ENCODE peak calls at places on chromosomes 1 and 21, in six cellular contexts. One of them, this sample, is unnamed.

GRCh38 chr1:52706136-52706670 is 8.1 kb upstream of the COA7 start:
- DNase-seq in GM13976: no peak
- DNase-seq in IMR-90: no peak
- DNase-seq in testis: no peak
- DNase-seq in OCI-LY7: no peak
- DNase-seq in RWPE1: no peak
- DNase-seq in this sample: no peak

GRCh38 chr1:30663596-30664091 is 59.7 kb downstream of the MATN1 start:
- DNase-seq in OCI-LY7: no peak
- DNase-seq in RWPE1: no peak
- DNase-seq in testis: no peak
- DNase-seq in IMR-90: no peak
- DNase-seq in GM13976: no peak
- DNase-seq in this sample: no peak

GRCh38 chr1:94418664-94419655 is 771 bp downstream of the ABCD3 start:
- DNase-seq in testis: peak; percentile 68
- DNase-seq in GM13976: peak; percentile 8
- DNase-seq in RWPE1: peak; percentile 22
- DNase-seq in IMR-90: peak; percentile 24
- DNase-seq in OCI-LY7: peak; percentile 7
- DNase-seq in this sample: peak; percentile 88

GRCh38 chr1:244865028-244865371 is 657 bp upstream of the HNRNPU start:
- DNase-seq in RWPE1: no peak
- DNase-seq in IMR-90: no peak
- DNase-seq in testis: peak; percentile 49
- DNase-seq in GM13976: no peak
- DNase-seq in OCI-LY7: no peak
- DNase-seq in this sample: no peak

GRCh38 chr1:80054129-80054528 is 1047.6 kb upstream of the ADGRL4 start:
- DNase-seq in RWPE1: peak; percentile 79
- DNase-seq in GM13976: no peak
- DNase-seq in testis: peak; percentile 15
- DNase-seq in IMR-90: peak; percentile 86
- DNase-seq in OCI-LY7: no peak
- DNase-seq in this sample: no peak

GRCh38 chr1:29120955-29121485 is 2.7 kb downstream of the TMEM200B start:
- DNase-seq in testis: peak; percentile 65
- DNase-seq in GM13976: peak; percentile 84
- DNase-seq in RWPE1: no peak
- DNase-seq in IMR-90: peak; percentile 16
- DNase-seq in OCI-LY7: peak; percentile 76
- DNase-seq in this sample: no peak

GRCh38 chr21:33971492-33972013 is 55.9 kb upstream of the ATP5PO start:
- DNase-seq in OCI-LY7: no peak
- DNase-seq in RWPE1: peak; percentile 63
- DNase-seq in IMR-90: peak; percentile 22
- DNase-seq in GM13976: no peak
- DNase-seq in testis: no peak
- DNase-seq in this sample: peak; percentile 40

GRCh38 chr1:98920441-98921110 is 84.1 kb downstream of the PLPPR5 start:
- DNase-seq in IMR-90: peak; percentile 77
- DNase-seq in OCI-LY7: no peak
- DNase-seq in GM13976: no peak
- DNase-seq in RWPE1: peak; percentile 45
- DNase-seq in testis: no peak
- DNase-seq in this sample: no peak

GRCh38 chr1:155016231-155016831 is 13.7 kb downstream of the ZBTB7B start:
- DNase-seq in GM13976: no peak
- DNase-seq in testis: no peak
- DNase-seq in OCI-LY7: peak; percentile 80
- DNase-seq in IMR-90: no peak
- DNase-seq in RWPE1: no peak
- DNase-seq in this sample: no peak

GRCh38 chr1:198929961-198930599 is 291.2 kb downstream of the PTPRC start:
- DNase-seq in GM13976: no peak
- DNase-seq in testis: peak; percentile 16
- DNase-seq in RWPE1: no peak
- DNase-seq in IMR-90: peak; percentile 31
- DNase-seq in OCI-LY7: peak; percentile 72
- DNase-seq in this sample: no peak

GRCh38 chr1:41508290-41508689 is 23.8 kb upstream of the EDN2 start:
- DNase-seq in IMR-90: no peak
- DNase-seq in GM13976: no peak
- DNase-seq in testis: no peak
- DNase-seq in OCI-LY7: no peak
- DNase-seq in RWPE1: no peak
- DNase-seq in this sample: no peak

GRCh38 chr1:42680921-42681683 is 1.1 kb upstream of the YBX1 start:
- DNase-seq in IMR-90: no peak
- DNase-seq in OCI-LY7: peak; percentile 59
- DNase-seq in GM13976: peak; percentile 36
- DNase-seq in RWPE1: no peak
- DNase-seq in testis: peak; percentile 18
- DNase-seq in this sample: no peak

GRCh38 chr21:43734131-43734634 is 15.3 kb downstream of the PDXK start:
- DNase-seq in RWPE1: no peak
- DNase-seq in GM13976: no peak
- DNase-seq in IMR-90: no peak
- DNase-seq in OCI-LY7: no peak
- DNase-seq in testis: no peak
- DNase-seq in this sample: no peak

GRCh38 chr1:206133751-206134371 is 16.7 kb upstream of the AVPR1B start:
- DNase-seq in testis: no peak
- DNase-seq in OCI-LY7: no peak
- DNase-seq in GM13976: no peak
- DNase-seq in RWPE1: no peak
- DNase-seq in IMR-90: no peak
- DNase-seq in this sample: no peak

GRCh38 chr1:226672217-226672838 is 66.8 kb downstream of the ITPKB start:
- DNase-seq in OCI-LY7: no peak
- DNase-seq in testis: peak; percentile 36
- DNase-seq in GM13976: no peak
- DNase-seq in IMR-90: no peak
- DNase-seq in RWPE1: no peak
- DNase-seq in this sample: no peak

GRCh38 chr1:157034137-157034800 is 11.3 kb downstream of the ARHGEF11 start:
- DNase-seq in RWPE1: no peak
- DNase-seq in IMR-90: peak; percentile 22
- DNase-seq in OCI-LY7: no peak
- DNase-seq in testis: no peak
- DNase-seq in GM13976: no peak
- DNase-seq in this sample: no peak

GRCh38 chr1:153549741-153550397 is 811 bp upstream of the S100A3 start:
- DNase-seq in testis: no peak
- DNase-seq in IMR-90: no peak
- DNase-seq in OCI-LY7: no peak
- DNase-seq in GM13976: no peak
- DNase-seq in RWPE1: no peak
- DNase-seq in this sample: no peak

GRCh38 chr1:66695121-66695520 is 57.1 kb upstream of the DYNLT5 start:
- DNase-seq in GM13976: no peak
- DNase-seq in testis: no peak
- DNase-seq in IMR-90: no peak
- DNase-seq in RWPE1: no peak
- DNase-seq in OCI-LY7: no peak
- DNase-seq in this sample: no peak

GRCh38 chr1:118338991-118339390 is 154.0 kb upstream of the SPAG17 start:
- DNase-seq in IMR-90: no peak
- DNase-seq in RWPE1: no peak
- DNase-seq in OCI-LY7: no peak
- DNase-seq in GM13976: no peak
- DNase-seq in testis: no peak
- DNase-seq in this sample: no peak

GRCh38 chr1:113456967-113457366 is 66.7 kb downstream of the MAGI3 start:
- DNase-seq in IMR-90: peak; percentile 98
- DNase-seq in OCI-LY7: no peak
- DNase-seq in RWPE1: peak; percentile 91
- DNase-seq in GM13976: no peak
- DNase-seq in testis: no peak
- DNase-seq in this sample: no peak

GRCh38 chr21:44370027-44370735 is 16.8 kb downstream of the TRPM2 start:
- DNase-seq in RWPE1: peak; percentile 73
- DNase-seq in GM13976: peak; percentile 44
- DNase-seq in testis: peak; percentile 73
- DNase-seq in OCI-LY7: no peak
- DNase-seq in IMR-90: peak; percentile 7
- DNase-seq in this sample: no peak

GRCh38 chr1:47838562-47839459 is 158.4 kb downstream of the TRABD2B start:
- DNase-seq in RWPE1: no peak
- DNase-seq in testis: no peak
- DNase-seq in GM13976: no peak
- DNase-seq in OCI-LY7: no peak
- DNase-seq in IMR-90: no peak
- DNase-seq in this sample: no peak

GRCh38 chr1:200925821-200926220 is 31.1 kb downstream of the INAVA start:
- DNase-seq in OCI-LY7: no peak
- DNase-seq in testis: no peak
- DNase-seq in IMR-90: peak; percentile 23
- DNase-seq in RWPE1: no peak
- DNase-seq in GM13976: no peak
- DNase-seq in this sample: no peak

GRCh38 chr1:27144920-27145661 is 9.8 kb downstream of the SLC9A1 start:
- DNase-seq in testis: peak; percentile 26
- DNase-seq in OCI-LY7: no peak
- DNase-seq in RWPE1: no peak
- DNase-seq in IMR-90: peak; percentile 87
- DNase-seq in GM13976: no peak
- DNase-seq in this sample: no peak

GRCh38 chr21:29511076-29511475 is 212.4 kb downstream of the BACH1 start:
- DNase-seq in testis: no peak
- DNase-seq in GM13976: no peak
- DNase-seq in OCI-LY7: no peak
- DNase-seq in IMR-90: no peak
- DNase-seq in RWPE1: no peak
- DNase-seq in this sample: no peak

GRCh38 chr1:173475564-173476196 is 1.5 kb upstream of the PRDX6 start:
- DNase-seq in IMR-90: peak; percentile 77
- DNase-seq in RWPE1: peak; percentile 68
- DNase-seq in testis: no peak
- DNase-seq in GM13976: no peak
- DNase-seq in OCI-LY7: peak; percentile 5
- DNase-seq in this sample: no peak

DNA sequence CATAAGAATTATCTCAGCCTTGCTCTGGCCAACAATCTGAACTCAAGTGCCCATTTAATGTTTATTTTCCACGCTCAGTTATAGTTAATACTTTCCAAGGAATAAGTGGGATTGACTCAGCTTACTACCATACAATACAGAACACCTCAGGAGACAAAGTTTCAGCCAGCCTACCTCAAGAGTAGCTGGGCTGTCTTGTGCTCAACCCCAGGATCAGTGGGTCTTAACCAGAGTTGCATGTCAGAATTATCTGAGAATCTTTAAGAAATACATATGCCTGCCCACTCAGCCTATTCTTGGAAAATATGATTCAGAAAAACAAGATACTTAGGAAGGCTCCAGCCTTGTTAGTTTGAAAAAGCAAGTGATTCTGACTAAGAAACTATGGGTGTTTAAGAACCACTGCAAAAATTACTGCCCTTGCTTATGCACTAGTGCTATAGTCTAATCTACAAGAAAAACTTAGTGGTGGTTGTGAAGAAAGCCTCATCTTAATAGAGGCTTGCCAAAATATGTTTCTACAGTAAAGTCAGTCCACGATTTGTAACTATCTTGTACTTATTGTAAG is 20.4 kb downstream of the CDC7 start:
- DNase-seq in OCI-LY7: no peak
- DNase-seq in testis: no peak
- DNase-seq in IMR-90: no peak
- DNase-seq in GM13976: no peak
- DNase-seq in RWPE1: no peak
- DNase-seq in this sample: no peak
- TF ChIP-seq CTCF in OCI-LY7: no peak
- TF ChIP-seq CTCF in testis: no peak
- TF ChIP-seq CTCF in IMR-90: no peak
- TF ChIP-seq CTCF in GM13976: no peak
- TF ChIP-seq CTCF in RWPE1: no peak
- TF ChIP-seq CTCF in this sample: no peak

DNA sequence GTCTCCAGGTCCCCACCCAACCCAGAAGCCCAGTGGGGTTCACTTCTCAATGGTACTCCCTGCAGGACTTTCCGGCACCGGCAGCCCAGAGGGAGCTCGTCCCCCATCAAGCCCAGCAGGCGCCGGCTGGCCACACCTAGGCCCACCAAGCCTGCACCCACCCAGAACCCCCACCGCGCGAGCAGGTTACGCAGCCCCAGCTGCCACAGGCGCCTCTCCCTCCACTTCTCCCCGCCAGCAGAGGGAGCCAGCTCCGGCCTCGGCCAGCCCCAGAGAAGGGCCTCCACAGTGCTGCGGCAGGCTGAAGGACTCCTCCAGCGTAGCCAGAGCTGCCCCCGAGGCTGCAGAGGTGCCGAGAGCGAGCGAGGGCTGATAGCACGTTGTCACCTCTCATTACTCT is 722.3 kb downstream of the PLA2G4A start:
- DNase-seq in testis: peak; percentile 40
- DNase-seq in RWPE1: no peak
- DNase-seq in GM13976: no peak
- DNase-seq in OCI-LY7: no peak
- DNase-seq in IMR-90: no peak
- DNase-seq in this sample: no peak
- TF ChIP-seq CTCF in testis: no peak
- TF ChIP-seq CTCF in RWPE1: no peak
- TF ChIP-seq CTCF in GM13976: no peak
- TF ChIP-seq CTCF in OCI-LY7: peak; percentile 15
- TF ChIP-seq CTCF in IMR-90: no peak
- TF ChIP-seq CTCF in this sample: no peak

DNA sequence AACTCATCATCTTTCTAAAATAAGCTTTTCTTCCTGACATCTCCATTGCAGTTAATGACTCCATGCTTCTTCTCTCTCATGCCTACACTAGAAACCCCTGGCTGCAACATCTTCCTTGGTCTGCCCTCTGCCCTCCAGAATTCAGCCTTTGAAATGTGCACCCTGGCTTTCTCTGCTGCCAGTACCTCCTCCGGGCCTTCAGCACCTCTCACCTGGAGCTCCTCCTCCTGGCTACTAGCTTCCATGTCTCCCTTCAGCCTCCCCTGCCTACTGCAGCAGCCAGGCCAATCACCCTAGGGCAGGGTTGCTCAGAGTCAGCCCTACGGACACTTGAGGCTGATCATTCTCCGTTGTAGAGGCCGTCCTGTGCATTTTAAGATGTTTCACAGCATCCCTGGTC is 18.3 kb downstream of the SUSD4 start:
- DNase-seq in IMR-90: no peak
- DNase-seq in GM13976: no peak
- DNase-seq in RWPE1: no peak
- DNase-seq in testis: no peak
- DNase-seq in OCI-LY7: no peak
- DNase-seq in this sample: no peak
- TF ChIP-seq CTCF in IMR-90: no peak
- TF ChIP-seq CTCF in GM13976: no peak
- TF ChIP-seq CTCF in RWPE1: no peak
- TF ChIP-seq CTCF in testis: no peak
- TF ChIP-seq CTCF in OCI-LY7: no peak
- TF ChIP-seq CTCF in this sample: no peak

DNA sequence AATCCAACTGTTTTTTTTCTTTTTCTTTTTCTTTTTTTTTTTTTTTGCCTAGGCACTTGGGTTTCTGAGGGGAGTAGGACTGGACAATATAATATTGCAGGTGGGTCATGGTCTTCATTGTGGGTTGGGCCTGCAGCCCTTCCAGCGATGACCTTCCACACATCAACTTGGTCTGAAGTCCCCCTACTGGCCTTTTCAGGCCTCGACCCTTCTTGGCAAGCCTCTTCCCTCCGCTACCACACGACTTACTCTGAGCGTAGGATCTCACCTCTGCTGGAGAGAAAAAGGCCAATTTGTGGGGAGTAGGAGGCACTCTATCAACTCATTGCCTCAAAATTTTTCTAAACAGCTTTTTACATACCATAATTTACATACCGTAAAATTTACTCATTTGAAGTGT is 51.1 kb upstream of the GRIK3 start:
- DNase-seq in IMR-90: no peak
- DNase-seq in OCI-LY7: no peak
- DNase-seq in RWPE1: no peak
- DNase-seq in testis: no peak
- DNase-seq in GM13976: no peak
- DNase-seq in this sample: no peak
- TF ChIP-seq CTCF in IMR-90: no peak
- TF ChIP-seq CTCF in OCI-LY7: peak; percentile 52
- TF ChIP-seq CTCF in RWPE1: no peak
- TF ChIP-seq CTCF in testis: no peak
- TF ChIP-seq CTCF in GM13976: no peak
- TF ChIP-seq CTCF in this sample: no peak

This sample was measured in osteocyte.